ENCODE peak calls at places on chromosomes 1 and 21, in ten cellular contexts. V is stimulated activated CD4-positive, alpha-beta T cell treated with anti-CD3 and anti-CD28 coated beads, Interleukin-4, amount 100 ng/mL, for 48 hours; G is CD4-positive, alpha-beta T cell; D is KBM-7; F is NCI-H1105; X is GDM1; T is CD8-positive, alpha-beta T cell; B is epithelial cell of proximal tubule; C is SW480; A is AG09319. Q is an unnamed sample.

GRCh38 chr1:47592296-47592975 is 154.6 kb downstream of the FOXD2 start:
- DNase-seq in C (peak; percentile 11), A (no peak), D (no peak), T (no peak), G (no peak), V (no peak), F (peak; percentile 66), X (no peak), B (no peak), Q (peak; percentile 4)

GRCh38 chr21:19908386-19908785 is 1089.8 kb upstream of the NCAM2 start:
- DNase-seq in X (peak; percentile 0), G (no peak), D (peak; percentile 71), B (no peak), A (no peak), T (no peak), C (no peak), F (no peak), V (no peak), Q (no peak)

GRCh38 chr1:118317836-118318614 is 133.0 kb upstream of the SPAG17 start:
- DNase-seq in X (no peak), V (no peak), G (no peak), A (no peak), F (no peak), T (no peak), B (no peak), D (no peak), C (no peak), Q (no peak)

GRCh38 chr1:30522031-30523004 is 201.1 kb downstream of the MATN1 start:
- DNase-seq in G (no peak), B (no peak), X (no peak), V (no peak), F (no peak), A (peak; percentile 58), D (no peak), T (no peak), C (no peak), Q (no peak)

GRCh38 chr1:196535727-196536126 is 72.5 kb downstream of the KCNT2 start:
- DNase-seq in D (peak; percentile 44), C (no peak), X (no peak), T (no peak), V (no peak), G (no peak), A (no peak), B (no peak), F (no peak), Q (no peak)

GRCh38 chr1:27522860-27523665 is 33.1 kb upstream of the WASF2 start:
- DNase-seq in A (no peak), B (no peak), C (no peak), T (no peak), V (peak; percentile 53), F (no peak), G (peak; percentile 46), D (peak; percentile 50), X (peak; percentile 25), Q (peak; percentile 60)

GRCh38 chr1:198175418-198176170 is 18.8 kb downstream of the NEK7 start:
- DNase-seq in B (peak; percentile 50), X (no peak), C (no peak), V (no peak), D (no peak), F (no peak), G (no peak), T (no peak), A (no peak), Q (no peak)

GRCh38 chr1:153429266-153430165 is 13.2 kb downstream of the S100A7A start:
- DNase-seq in G (no peak), V (no peak), T (no peak), F (peak; percentile 63), B (no peak), A (no peak), X (no peak), C (no peak), D (no peak), Q (no peak)

GRCh38 chr1:166391677-166392076 is 224.9 kb upstream of the FAM78B start:
- DNase-seq in G (no peak), D (no peak), B (no peak), T (no peak), X (no peak), F (no peak), A (no peak), V (no peak), C (peak; percentile 14), Q (no peak)

GRCh38 chr1:118988186-118989005 is at the start of gene TBX15:
- DNase-seq in B (no peak), D (no peak), C (no peak), F (no peak), A (no peak), G (no peak), T (no peak), X (no peak), V (no peak), Q (no peak)